ENCODE peak calls at places on chromosome 9, in seven cellular contexts. C is fibroblast of the aortic adventitia, D is psoas muscle, M is heart right ventricle, O is right lobe of liver, J is heart left ventricle, S is HFF-Myc. Y is an unnamed sample.

GRCh38 chr9:125758986-125759811 is 12.0 kb downstream of the PBX3 start:
- DNase-seq in C (peak; percentile 23), J (peak; percentile 31), S (no peak), O (no peak), M (peak; percentile 20), D (no peak), Y (no peak)

GRCh38 chr9:127915801-127916664 is 808 bp downstream of the ST6GALNAC4 start:
- DNase-seq in D (no peak), O (no peak), M (no peak), S (no peak), C (no peak), J (peak; percentile 35), Y (no peak)

GRCh38 chr9:87280421-87280820 is 217.2 kb upstream of the DAPK1 start:
- DNase-seq in J (no peak), M (no peak), C (peak; percentile 55), S (no peak), O (no peak), D (no peak), Y (no peak)

GRCh38 chr9:16928179-16928945 is 57.9 kb upstream of the BNC2 start:
- DNase-seq in C (no peak), S (no peak), O (no peak), M (no peak), J (no peak), D (no peak), Y (no peak)

GRCh38 chr9:38761999-38762398 is 42.1 kb upstream of the FAM240B start:
- DNase-seq in C (no peak), M (no peak), S (no peak), J (no peak), D (no peak), O (no peak), Y (no peak)

GRCh38 chr9:37187713-37188439 is 67.5 kb downstream of the ZCCHC7 start:
- DNase-seq in D (no peak), S (no peak), C (no peak), J (no peak), M (no peak), O (no peak), Y (no peak)

GRCh38 chr9:137838576-137838975 is 39.0 kb upstream of the CACNA1B start:
- DNase-seq in D (no peak), J (no peak), S (no peak), O (no peak), C (no peak), M (no peak), Y (no peak)

GRCh38 chr9:35562895-35563746 is 41.9 kb upstream of the TESK1 start:
- DNase-seq in D (no peak), J (no peak), O (no peak), C (no peak), M (no peak), S (no peak), Y (no peak)

GRCh38 chr9:130766031-130766903 is 68.8 kb upstream of the ABL1 start:
- DNase-seq in M (no peak), J (no peak), C (no peak), O (no peak), D (peak; percentile 39), S (no peak), Y (no peak)

GRCh38 chr9:133644968-133645765 is 9.0 kb downstream of the DBH start:
- DNase-seq in C (no peak), S (no peak), J (no peak), M (no peak), O (no peak), D (no peak), Y (no peak)

GRCh38 chr9:124658165-124659017 is 112.7 kb downstream of the NR6A1 start:
- DNase-seq in M (peak; percentile 35), D (peak; percentile 58), C (peak; percentile 94), O (peak; percentile 50), J (peak; percentile 84), S (peak; percentile 92), Y (peak; percentile 72)

GRCh38 chr9:121440265-121440664 is 59.4 kb downstream of the GGTA1 start:
- DNase-seq in D (no peak), J (no peak), C (peak; percentile 56), O (no peak), S (no peak), M (no peak), Y (no peak)

GRCh38 chr9:7348692-7349091 is 450.9 kb downstream of the DMAC1 start:
- DNase-seq in J (no peak), S (no peak), D (no peak), C (no peak), M (no peak), O (no peak), Y (no peak)

GRCh38 chr9:128243486-128244415 is 32.1 kb downstream of the GOLGA2 start:
- DNase-seq in C (peak; percentile 75), J (peak; percentile 64), S (no peak), D (peak; percentile 66), M (peak; percentile 52), O (no peak), Y (no peak)

GRCh38 chr9:83382421-83382820 is 155.8 kb downstream of the FRMD3 start:
- DNase-seq in J (no peak), M (no peak), S (no peak), D (no peak), O (no peak), C (no peak), Y (no peak)

GRCh38 chr9:93820667-93821306 is 134.4 kb downstream of the BARX1 start:
- DNase-seq in J (no peak), O (no peak), S (no peak), C (no peak), M (no peak), D (no peak), Y (no peak)
- TF ChIP-seq CTCF in J (no peak), O (no peak), S (peak; percentile 5), C (no peak), M (no peak), D (no peak), Y (no peak)

GRCh38 chr9:4050686-4051315 is 249.1 kb downstream of the GLIS3 start:
- DNase-seq in S (no peak), O (no peak), C (no peak), M (no peak), J (no peak), D (no peak), Y (no peak)

GRCh38 chr9:4045556-4045955 is 254.3 kb downstream of the GLIS3 start:
- DNase-seq in D (no peak), C (no peak), M (no peak), S (no peak), O (no peak), J (no peak), Y (no peak)

GRCh38 chr9:4042966-4043365 is 256.9 kb downstream of the GLIS3 start:
- DNase-seq in J (no peak), O (no peak), S (no peak), M (no peak), C (no peak), D (no peak), Y (no peak)

DNA sequence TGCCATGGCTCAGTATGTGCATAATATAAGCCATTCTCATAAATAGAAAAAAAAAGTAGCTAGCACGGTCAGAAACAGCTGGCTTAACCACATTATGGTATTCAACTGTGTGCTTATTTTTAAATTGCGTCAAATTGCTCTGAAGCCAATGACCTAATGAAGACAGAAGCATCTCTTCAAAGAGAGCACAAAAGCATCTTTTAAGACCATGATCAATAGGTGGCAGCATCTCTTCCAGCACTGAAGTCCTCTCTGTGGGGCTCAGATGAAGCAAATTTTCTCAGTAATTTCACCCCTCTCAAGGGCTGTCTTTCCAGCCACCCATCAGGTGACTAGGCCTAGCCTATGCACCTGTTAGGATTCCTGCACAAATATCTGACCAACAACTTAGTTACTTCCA is 251.4 kb downstream of the GLIS3 start:
- DNase-seq in J (no peak), C (peak; percentile 60), S (peak; percentile 42), O (no peak), D (no peak), M (no peak), Y (no peak)
- TF ChIP-seq CTCF in J (peak; percentile 23), C (peak; percentile 58), S (peak; percentile 53), O (peak; percentile 45), D (no peak), M (peak; percentile 43), Y (no peak)

DNA sequence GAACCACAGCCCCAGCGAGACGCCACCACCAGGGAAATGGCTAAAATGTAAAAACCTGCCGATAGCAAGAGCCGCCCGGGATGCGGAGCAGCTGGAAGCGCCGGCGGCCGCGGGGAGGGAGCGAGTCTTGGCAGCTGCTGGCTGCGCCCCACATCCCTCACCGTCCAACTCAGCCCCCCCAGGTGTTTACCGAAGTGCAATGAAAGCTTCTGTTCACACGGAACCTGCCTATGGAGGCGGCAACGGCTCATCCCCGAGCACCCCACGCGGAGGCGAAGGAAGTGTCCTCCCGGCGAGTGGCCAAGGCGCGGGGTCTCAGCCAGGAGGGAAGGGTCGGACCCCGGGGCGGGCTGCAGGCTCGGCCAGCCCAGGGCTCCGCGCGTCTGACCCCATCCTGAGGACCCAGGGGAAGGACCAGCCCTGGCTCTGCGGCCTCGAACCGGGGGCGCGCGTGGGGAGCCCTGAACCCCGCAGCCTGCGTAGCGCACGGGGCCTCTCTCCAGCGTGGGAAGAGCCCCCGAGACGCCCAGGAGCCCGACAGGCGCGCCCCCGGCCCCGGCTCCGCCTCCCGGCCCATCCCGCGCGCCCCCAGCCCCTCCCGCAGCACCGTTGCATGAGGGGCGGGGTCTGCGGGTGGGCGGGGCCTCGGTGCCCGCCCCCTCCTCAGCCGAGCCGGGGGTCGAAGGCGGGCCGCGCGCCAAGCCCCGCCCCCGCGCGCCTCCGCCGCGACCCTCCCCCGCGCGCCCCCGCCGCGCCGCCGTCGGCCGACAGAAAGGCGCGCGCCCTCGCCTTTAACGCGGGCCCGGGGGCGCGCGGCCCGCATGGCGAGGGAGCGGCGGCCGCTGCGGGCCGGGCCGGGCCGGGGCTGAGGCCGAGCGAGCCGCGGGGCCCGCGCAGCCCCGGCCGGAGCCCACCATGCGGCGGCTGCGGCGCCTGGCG is at the start of gene DIPK1B:
- DNase-seq in S (no peak), D (no peak), M (no peak), J (no peak), O (no peak), C (no peak), Y (no peak)
- TF ChIP-seq CTCF in S (no peak), D (no peak), M (no peak), J (no peak), O (no peak), C (no peak), Y (no peak)

GRCh38 chr9:70576121-70576520 is 161.7 kb upstream of the KLF9 start:
- DNase-seq in C (no peak), J (no peak), S (no peak), M (no peak), O (no peak), D (no peak), Y (no peak)

GRCh38 chr9:70579686-70580085 is 165.2 kb upstream of the KLF9 start:
- DNase-seq in C (no peak), M (no peak), O (no peak), S (no peak), J (no peak), D (no peak), Y (no peak)

GRCh38 chr9:70577671-70578070 is 163.2 kb upstream of the KLF9 start:
- DNase-seq in J (no peak), D (no peak), C (no peak), O (no peak), S (no peak), M (no peak), Y (no peak)

GRCh38 chr9:70580593-70581195 is 166.2 kb upstream of the KLF9 start:
- DNase-seq in D (no peak), J (no peak), O (no peak), S (no peak), M (no peak), C (no peak), Y (no peak)

DNA sequence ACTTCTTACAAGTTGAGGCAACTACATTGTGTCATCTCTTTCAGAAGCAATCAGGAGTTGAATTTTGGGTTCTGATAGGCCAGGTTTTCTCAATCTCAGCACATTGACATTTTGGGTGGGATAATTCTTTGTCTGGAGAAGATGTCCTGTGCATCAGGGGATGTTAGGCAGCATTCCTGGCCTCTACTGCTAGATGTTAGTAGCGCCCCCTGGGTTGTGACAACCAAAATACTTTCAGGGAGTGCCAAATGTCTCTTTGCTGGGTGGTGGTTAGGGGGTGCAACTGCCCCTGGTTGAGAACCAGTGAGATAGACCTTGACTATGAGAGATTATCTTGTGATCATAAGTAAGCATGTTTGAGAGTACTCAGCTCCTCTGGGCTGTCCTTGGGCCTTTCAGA is 164.3 kb upstream of the KLF9 start:
- DNase-seq in D (no peak), C (no peak), M (no peak), S (no peak), J (no peak), O (no peak), Y (no peak)
- TF ChIP-seq CTCF in D (no peak), C (no peak), M (no peak), S (no peak), J (no peak), O (no peak), Y (no peak)